ENCODE peak calls at places on chromosomes 16 and 17, in six cellular contexts. Y is neuronal stem cell, Z is colonic mucosa, Q is GDM1, G is RPMI7951, S is mesenchymal stem cell. A is an unnamed sample.
A peak's percentile ranks its signal among the peaks of the same experiment; 100 is the strongest.

GRCh38 chr17:34070712-34071111 is 184.4 kb upstream of the CCL2 start:
- DNase-seq in Y (no peak), Z (no peak), Q (no peak), G (no peak), S (no peak), A (no peak)

GRCh38 chr16:4081577-4082021 is 34.6 kb downstream of the ADCY9 start:
- DNase-seq in Y (no peak), Z (no peak), Q (no peak), G (no peak), S (no peak), A (peak; percentile 79)

GRCh38 chr17:5011928-5012327 is 14.2 kb downstream of the KIF1C start:
- DNase-seq in Y (no peak), Z (no peak), Q (no peak), G (peak; percentile 11), S (peak; percentile 26), A (no peak)

GRCh38 chr17:82458885-82459424 is 414 bp downstream of the NARF start:
- DNase-seq in Y (no peak), Z (peak; percentile 36), Q (peak; percentile 19), G (peak; percentile 41), S (peak; percentile 65), A (no peak)

GRCh38 chr16:15880434-15880833 is 8.0 kb downstream of the CEP20 start:
- DNase-seq in Y (no peak), Z (no peak), Q (no peak), G (no peak), S (no peak), A (no peak)

GRCh38 chr17:28963841-28964240 is 12.5 kb upstream of the PHF12 start:
- DNase-seq in Y (no peak), Z (no peak), Q (no peak), G (no peak), S (no peak), A (peak; percentile 53)

GRCh38 chr16:17346441-17346773 is 124.4 kb downstream of the XYLT1 start:
- DNase-seq in Y (no peak), Z (no peak), Q (no peak), G (no peak), S (no peak), A (no peak)

GRCh38 chr16:19774024-19774423 is 56.0 kb downstream of the IQCK start:
- DNase-seq in Y (no peak), Z (no peak), Q (no peak), G (no peak), S (no peak), A (no peak)

GRCh38 chr16:3908951-3909437 is 28.5 kb upstream of the CREBBP start:
- DNase-seq in Y (no peak), Z (no peak), Q (no peak), G (no peak), S (no peak), A (no peak)

GRCh38 chr16:66364117-66364958 is 2.2 kb upstream of the CDH5 start:
- DNase-seq in Y (no peak), Z (peak; percentile 41), Q (no peak), G (peak; percentile 19), S (peak; percentile 20), A (no peak)

GRCh38 chr16:67284699-67285646 is 5.6 kb downstream of the PLEKHG4 start:
- DNase-seq in Y (peak; percentile 20), Z (peak; percentile 49), Q (no peak), G (peak; percentile 39), S (peak; percentile 49), A (no peak)

GRCh38 chr17:46741122-46741725 is 77.3 kb downstream of the WNT3 start:
- DNase-seq in Y (no peak), Z (no peak), Q (no peak), G (peak; percentile 13), S (no peak), A (no peak)

GRCh38 chr17:28701987-28702751 is 9.5 kb downstream of the PROCA1 start:
- DNase-seq in Y (no peak), Z (no peak), Q (no peak), G (no peak), S (no peak), A (no peak)

GRCh38 chr17:44971776-44972483 is 3.8 kb upstream of the C1QL1 start:
- DNase-seq in Y (no peak), Z (no peak), Q (no peak), G (peak; percentile 44), S (peak; percentile 33), A (no peak)

GRCh38 chr16:12874135-12874534 is 27.3 kb upstream of the SHISA9 start:
- DNase-seq in Y (no peak), Z (no peak), Q (no peak), G (peak; percentile 79), S (no peak), A (no peak)

GRCh38 chr17:72408122-72408382 is 287.2 kb downstream of the SOX9 start:
- DNase-seq in Y (no peak), Z (no peak), Q (no peak), G (peak; percentile 26), S (no peak), A (no peak)

GRCh38 chr16:11586375-11586855 is 304 bp downstream of the LITAF start:
- DNase-seq in Y (no peak), Z (no peak), Q (no peak), G (peak; percentile 31), S (no peak), A (no peak)

GRCh38 chr17:77208217-77208808 is 67.5 kb downstream of the SEC14L1 start:
- DNase-seq in Y (no peak), Z (no peak), Q (no peak), G (peak; percentile 56), S (peak; percentile 92), A (no peak)

GRCh38 chr17:77493901-77494663 is 353.3 kb downstream of the SEC14L1 start:
- DNase-seq in Y (no peak), Z (no peak), Q (no peak), G (no peak), S (no peak), A (no peak)

GRCh38 chr16:83792391-83792790 is 15.4 kb upstream of the HSBP1 start:
- DNase-seq in Y (no peak), Z (no peak), Q (no peak), G (no peak), S (no peak), A (no peak)

GRCh38 chr17:77141846-77142449 is 1.2 kb downstream of the SEC14L1 start:
- DNase-seq in Y (no peak), Z (no peak), Q (no peak), G (no peak), S (peak; percentile 50), A (peak; percentile 15)

GRCh38 chr16:71426069-71426879 is 15.6 kb downstream of the TLE7 start:
- DNase-seq in Y (peak; percentile 90), Z (peak; percentile 21), Q (no peak), G (peak; percentile 58), S (peak; percentile 86), A (no peak)

GRCh38 chr17:66165537-66166123 is 26.3 kb downstream of the CEP112 start:
- DNase-seq in Y (peak; percentile 38), Z (no peak), Q (no peak), G (peak; percentile 47), S (peak; percentile 72), A (peak; percentile 28)

GRCh38 chr16:23249830-23250229 is 52.3 kb upstream of the SCNN1B start:
- DNase-seq in Y (no peak), Z (no peak), Q (no peak), G (no peak), S (no peak), A (no peak)

A was measured in naive thymus-derived CD8-positive, alpha-beta T cell.